ENCODE peak calls at places on chromosomes 12 and 14, in eight cellular contexts. J, F, U, T, P, Y, E and M are unnamed samples.

GRCh38 chr14:20347747-20348146 is 4.3 kb downstream of the PARP2 start:
- DNase-seq in J (no peak), F (no peak), U (no peak), T (no peak), P (no peak), Y (no peak), E (no peak), M (no peak)

GRCh38 chr12:20601668-20602280 is 93.4 kb upstream of the SLCO1C1 start:
- DNase-seq in J (peak), F (no peak), U (peak), T (no peak), P (peak), Y (no peak), E (peak), M (peak)

GRCh38 chr12:92094751-92095161 is 50.9 kb downstream of the BTG1 start:
- DNase-seq in J (peak), F (no peak), U (peak), T (no peak), P (no peak), Y (no peak), E (no peak), M (peak)

GRCh38 chr12:109763201-109763841 is 49.7 kb downstream of the FAM222A start:
- DNase-seq in J (no peak), F (no peak), U (peak), T (no peak), P (peak), Y (no peak), E (no peak), M (no peak)

GRCh38 chr12:70418101-70418500 is 52.0 kb downstream of the KCNMB4 start:
- DNase-seq in J (no peak), F (no peak), U (peak), T (no peak), P (no peak), Y (no peak), E (no peak), M (no peak)

GRCh38 chr14:31090872-31091764 is 64.9 kb upstream of the STRN3 start:
- DNase-seq in J (no peak), F (no peak), U (peak), T (no peak), P (peak), Y (peak), E (no peak), M (peak)

GRCh38 chr14:49897414-49897813 is 4.5 kb downstream of the ARF6 start:
- DNase-seq in J (no peak), F (no peak), U (no peak), T (no peak), P (no peak), Y (no peak), E (no peak), M (no peak)

GRCh38 chr12:58369576-58369975 is 428.2 kb downstream of the ATP23 start:
- DNase-seq in J (no peak), F (no peak), U (peak), T (no peak), P (no peak), Y (no peak), E (no peak), M (no peak)

GRCh38 chr12:101116911-101117310 is 93.1 kb downstream of the SLC5A8 start:
- DNase-seq in J (no peak), F (no peak), U (no peak), T (no peak), P (no peak), Y (no peak), E (no peak), M (no peak)